ENCODE peak calls at places on chromosomes 12 and 14, in six cellular contexts. J is lower lobe of right lung; K is RWPE2; D is left ventricle myocardium inferior; F is naive thymus-derived CD4-positive, alpha-beta T cell; C is psoas muscle. Q is an unnamed sample.

GRCh38 chr12:111428728-111429175 is 23.0 kb downstream of the SH2B3 start:
- DNase-seq in J (peak), K (peak), D (peak), F (no peak), C (no peak), Q (peak)

GRCh38 chr14:104551851-104552737 is 27.5 kb upstream of the C14orf180 start:
- DNase-seq in J (peak), K (peak), D (peak), F (no peak), C (no peak), Q (no peak)

GRCh38 chr12:9741726-9742125 is 8.8 kb upstream of the CLECL1 start:
- DNase-seq in J (no peak), K (no peak), D (no peak), F (peak), C (no peak), Q (peak)

GRCh38 chr14:68774771-68775613 is 17.9 kb downstream of the ZFP36L1 start:
- DNase-seq in J (no peak), K (peak), D (no peak), F (no peak), C (no peak), Q (no peak)

GRCh38 chr14:103186241-103186835 is 63.1 kb downstream of the TNFAIP2 start:
- DNase-seq in J (no peak), K (no peak), D (no peak), F (no peak), C (no peak), Q (no peak)

GRCh38 chr12:4355843-4356327 is 23.6 kb downstream of the FGF23 start:
- DNase-seq in J (peak), K (no peak), D (no peak), F (no peak), C (peak), Q (peak)

GRCh38 chr12:38538319-38538718 is 221.7 kb downstream of the ALG10B start:
- DNase-seq in J (no peak), K (no peak), D (no peak), F (no peak), C (no peak), Q (no peak)

GRCh38 chr14:75277796-75278421 is 719 bp upstream of the FOS start:
- DNase-seq in J (no peak), K (no peak), D (no peak), F (peak), C (no peak), Q (no peak)

GRCh38 chr12:12099102-12099501 is 28.4 kb downstream of the BCL2L14 start:
- DNase-seq in J (no peak), K (no peak), D (no peak), F (no peak), C (no peak), Q (peak)

GRCh38 chr12:24363177-24363754 is 413.8 kb upstream of the SOX5 start:
- DNase-seq in J (no peak), K (no peak), D (peak), F (no peak), C (no peak), Q (no peak)

GRCh38 chr12:2580821-2581220 is 213.9 kb upstream of the FKBP4 start:
- DNase-seq in J (no peak), K (peak), D (no peak), F (no peak), C (no peak), Q (no peak)

GRCh38 chr12:46219147-46219891 is 49.5 kb downstream of the SLC38A1 start:
- DNase-seq in J (no peak), K (no peak), D (no peak), F (peak), C (no peak), Q (no peak)

GRCh38 chr14:83887871-83888270 is 1642.1 kb upstream of the FLRT2 start:
- DNase-seq in J (no peak), K (no peak), D (no peak), F (no peak), C (no peak), Q (no peak)

GRCh38 chr14:61322799-61323290 is 1.5 kb downstream of the PRKCH start:
- DNase-seq in J (peak), K (peak), D (no peak), F (peak), C (no peak), Q (no peak)

GRCh38 chr12:104680070-104680469 is 223.3 kb downstream of the CHST11 start:
- DNase-seq in J (no peak), K (no peak), D (no peak), F (peak), C (no peak), Q (peak)

GRCh38 chr14:23544511-23545447 is 6.8 kb downstream of the ZFHX2 start:
- DNase-seq in J (no peak), K (no peak), D (peak), F (no peak), C (peak), Q (no peak)

GRCh38 chr12:25155031-25155576 is 39.9 kb downstream of the DNAI7 start:
- DNase-seq in J (no peak), K (no peak), D (no peak), F (peak), C (no peak), Q (peak)

GRCh38 chr12:106633451-106633823 is 50.6 kb downstream of the RFX4 start:
- DNase-seq in J (no peak), K (no peak), D (no peak), F (no peak), C (no peak), Q (no peak)

DNA sequence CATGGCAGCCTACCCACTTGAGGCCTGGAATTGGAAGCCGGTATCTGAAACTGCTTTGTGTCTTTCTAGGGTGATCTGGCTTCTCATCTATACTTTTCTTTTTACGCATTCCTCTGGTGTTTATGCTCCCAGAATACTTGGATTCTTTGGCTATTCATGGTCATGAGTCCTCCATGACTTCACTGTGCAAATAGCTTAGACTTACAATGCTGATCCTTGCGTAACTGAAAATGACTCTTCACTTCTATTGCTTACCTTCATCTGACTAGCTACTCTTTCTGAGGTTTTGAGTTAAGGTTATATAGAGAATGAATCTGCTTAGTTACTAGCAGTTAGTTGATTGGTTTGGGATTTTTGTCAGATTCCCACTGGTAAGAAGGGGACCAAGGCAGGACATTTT is 121.7 kb upstream of the NOVA1 start:
- DNase-seq in J (no peak), K (no peak), D (no peak), F (no peak), C (no peak), Q (no peak)
- H3K27ac ChIP-seq in J (no peak), K (no peak), D (no peak), F (no peak), C (no peak), Q (no peak)

GRCh38 chr12:6322352-6322751 is 11.9 kb downstream of the PLEKHG6 start:
- DNase-seq in J (no peak), K (no peak), D (no peak), F (no peak), C (no peak), Q (no peak)
- H3K27ac ChIP-seq in J (peak), K (peak), D (peak), F (no peak), C (peak), Q (no peak)

GRCh38 chr12:51917746-51918453 is 10.6 kb downstream of the ACVRL1 start:
- DNase-seq in J (no peak), K (no peak), D (no peak), F (no peak), C (no peak), Q (no peak)
- H3K27ac ChIP-seq in J (peak), K (no peak), D (peak), F (no peak), C (peak), Q (no peak)

DNA sequence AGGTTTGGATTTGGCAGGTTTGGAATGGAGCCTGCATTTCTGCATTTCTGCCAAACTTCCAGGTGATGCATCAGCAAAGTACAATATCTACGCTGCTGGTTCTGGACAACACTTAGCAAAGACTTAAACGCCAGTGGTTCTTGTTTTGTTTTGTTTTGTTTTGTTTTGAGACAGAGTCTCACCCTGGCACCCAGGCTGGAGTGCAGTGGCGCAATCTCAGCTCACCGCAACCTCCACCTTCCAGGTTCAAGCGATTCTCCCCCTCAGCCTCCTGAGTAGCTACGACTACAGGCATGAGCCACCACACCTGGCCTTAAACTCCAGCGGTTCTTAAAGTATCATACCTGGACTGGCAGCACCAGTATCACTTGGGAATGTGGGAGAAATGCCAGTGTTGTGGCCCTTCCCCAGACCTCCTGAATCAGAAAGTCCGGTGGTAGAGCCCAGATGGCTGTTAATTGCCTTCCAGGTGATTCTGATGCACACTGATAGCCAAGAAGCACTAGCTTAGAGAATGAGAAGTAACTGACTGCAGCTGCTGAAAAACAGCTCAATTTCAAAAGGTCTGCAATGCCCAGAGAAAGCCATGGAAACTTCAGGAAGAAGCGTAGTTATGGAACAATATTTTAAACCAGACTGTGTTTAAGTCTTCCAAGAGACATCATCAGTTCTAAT is 114.8 kb upstream of the FOXN3 start:
- DNase-seq in J (no peak), K (no peak), D (no peak), F (no peak), C (no peak), Q (no peak)
- H3K27ac ChIP-seq in J (no peak), K (no peak), D (no peak), F (no peak), C (no peak), Q (no peak)

GRCh38 chr12:114932806-114933205 is 248.8 kb upstream of the TBX3 start:
- DNase-seq in J (no peak), K (no peak), D (no peak), F (no peak), C (no peak), Q (no peak)
- H3K27ac ChIP-seq in J (no peak), K (peak), D (no peak), F (no peak), C (no peak), Q (no peak)

GRCh38 chr12:50283924-50284236 is 560 bp upstream of the LIMA1 start:
- DNase-seq in J (no peak), K (no peak), D (no peak), F (no peak), C (no peak), Q (no peak)
- H3K27ac ChIP-seq in J (peak), K (peak), D (peak), F (peak), C (peak), Q (no peak)

DNA sequence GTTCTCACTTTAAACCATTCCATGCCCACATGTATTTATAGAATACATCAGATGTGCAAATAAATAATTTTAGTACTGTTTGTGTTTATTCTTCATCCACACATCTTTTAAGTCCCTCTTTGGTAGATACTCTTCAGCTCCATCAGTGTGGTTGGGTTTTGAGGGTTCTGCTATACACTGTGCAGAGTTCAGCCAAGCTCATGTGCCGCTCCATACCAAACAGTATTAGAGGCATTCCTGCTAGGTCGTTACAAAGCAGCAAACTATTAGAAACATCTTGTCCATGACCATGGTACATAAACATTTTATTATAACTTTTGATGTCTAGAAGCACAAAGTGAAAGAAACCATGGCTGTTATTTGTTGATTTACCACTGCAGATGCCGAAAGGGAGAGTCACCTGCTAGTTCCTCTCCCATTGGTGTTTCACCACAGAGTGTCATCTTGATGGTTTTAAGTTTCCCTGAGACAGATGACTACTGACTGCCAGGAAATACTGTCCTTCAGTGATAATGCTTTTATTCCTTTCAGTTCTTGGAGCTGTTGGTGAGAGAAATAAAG is 242.1 kb downstream of the ADAMTS20 start:
- DNase-seq in J (no peak), K (no peak), D (no peak), F (no peak), C (no peak), Q (no peak)
- H3K27ac ChIP-seq in J (no peak), K (no peak), D (no peak), F (no peak), C (no peak), Q (no peak)

DNA sequence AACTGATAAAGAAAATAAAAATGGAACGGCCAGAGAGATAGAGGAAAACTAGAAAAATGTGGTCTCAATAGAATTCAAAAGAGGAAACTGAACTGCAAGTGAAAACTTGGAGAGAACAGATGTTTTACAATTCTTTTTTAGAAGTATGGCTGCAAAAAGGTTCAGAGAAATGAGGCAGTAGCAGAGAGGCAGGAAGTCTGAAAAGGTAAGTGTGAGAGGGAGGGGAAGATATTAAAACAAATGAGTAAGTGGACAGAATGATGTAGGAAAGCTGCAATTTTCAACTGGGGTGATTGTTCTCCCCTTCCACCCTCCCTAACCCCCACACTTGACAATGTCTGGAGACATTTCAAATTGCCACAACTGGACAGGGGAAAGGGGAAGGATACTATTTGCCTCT is 12.9 kb downstream of the BTBD7 start:
- DNase-seq in J (no peak), K (no peak), D (no peak), F (no peak), C (no peak), Q (no peak)
- H3K27ac ChIP-seq in J (no peak), K (peak), D (no peak), F (no peak), C (no peak), Q (no peak)